ENCODE peak calls at places on chromosomes 7 and 10, in eight cellular contexts. One of them, this sample, is unnamed.

GRCh38 chr10:35369049-35369760 is 32.9 kb downstream of the CCNY start:
- DNase-seq in fibroblast of mammary gland: no peak
- DNase-seq in mesendoderm: no peak
- DNase-seq in AG09309: no peak
- DNase-seq in fibroblast of pulmonary artery: no peak
- DNase-seq in AG04449: peak; percentile 26
- DNase-seq in upper lobe of left lung: no peak
- DNase-seq in endothelial cell of umbilical vein: peak; percentile 46
- DNase-seq in this sample: no peak

GRCh38 chr7:23356726-23357125 is 57.6 kb downstream of the MALSU1 start:
- DNase-seq in fibroblast of mammary gland: peak; percentile 46
- DNase-seq in mesendoderm: no peak
- DNase-seq in AG09309: no peak
- DNase-seq in fibroblast of pulmonary artery: peak; percentile 48
- DNase-seq in AG04449: no peak
- DNase-seq in upper lobe of left lung: no peak
- DNase-seq in endothelial cell of umbilical vein: no peak
- DNase-seq in this sample: no peak

GRCh38 chr7:134885967-134886352 is 100.3 kb upstream of the AGBL3 start:
- DNase-seq in fibroblast of mammary gland: peak; percentile 93
- DNase-seq in mesendoderm: peak; percentile 55
- DNase-seq in AG09309: no peak
- DNase-seq in fibroblast of pulmonary artery: peak; percentile 93
- DNase-seq in AG04449: no peak
- DNase-seq in upper lobe of left lung: no peak
- DNase-seq in endothelial cell of umbilical vein: no peak
- DNase-seq in this sample: no peak

GRCh38 chr10:112949875-112950507 is at the start of gene TCF7L2:
- DNase-seq in fibroblast of mammary gland: peak; percentile 95
- DNase-seq in mesendoderm: peak; percentile 100
- DNase-seq in AG09309: peak; percentile 81
- DNase-seq in fibroblast of pulmonary artery: peak; percentile 97
- DNase-seq in AG04449: no peak
- DNase-seq in upper lobe of left lung: peak; percentile 95
- DNase-seq in endothelial cell of umbilical vein: peak; percentile 97
- DNase-seq in this sample: peak; percentile 97

GRCh38 chr7:100759357-100760171 is 26.2 kb downstream of the ZAN start:
- DNase-seq in fibroblast of mammary gland: no peak
- DNase-seq in mesendoderm: no peak
- DNase-seq in AG09309: no peak
- DNase-seq in fibroblast of pulmonary artery: no peak
- DNase-seq in AG04449: no peak
- DNase-seq in upper lobe of left lung: no peak
- DNase-seq in endothelial cell of umbilical vein: no peak
- DNase-seq in this sample: no peak

GRCh38 chr7:44103941-44104879 is at the start of gene AEBP1:
- DNase-seq in fibroblast of mammary gland: peak; percentile 38
- DNase-seq in mesendoderm: peak; percentile 64
- DNase-seq in AG09309: no peak
- DNase-seq in fibroblast of pulmonary artery: peak; percentile 37
- DNase-seq in AG04449: no peak
- DNase-seq in upper lobe of left lung: peak; percentile 88
- DNase-seq in endothelial cell of umbilical vein: peak; percentile 17
- DNase-seq in this sample: peak; percentile 64

GRCh38 chr7:152177696-152178404 is 152.4 kb downstream of the GALNT11 start:
- DNase-seq in fibroblast of mammary gland: no peak
- DNase-seq in mesendoderm: no peak
- DNase-seq in AG09309: no peak
- DNase-seq in fibroblast of pulmonary artery: peak; percentile 17
- DNase-seq in AG04449: no peak
- DNase-seq in upper lobe of left lung: no peak
- DNase-seq in endothelial cell of umbilical vein: peak; percentile 8
- DNase-seq in this sample: no peak

GRCh38 chr7:112930787-112931186 is 140.6 kb upstream of the TMEM168 start:
- DNase-seq in fibroblast of mammary gland: peak; percentile 85
- DNase-seq in mesendoderm: no peak
- DNase-seq in AG09309: peak; percentile 79
- DNase-seq in fibroblast of pulmonary artery: peak; percentile 75
- DNase-seq in AG04449: peak; percentile 50
- DNase-seq in upper lobe of left lung: no peak
- DNase-seq in endothelial cell of umbilical vein: no peak
- DNase-seq in this sample: no peak

GRCh38 chr7:5766321-5766761 is 15.1 kb downstream of the RNF216 start:
- DNase-seq in fibroblast of mammary gland: peak; percentile 54
- DNase-seq in mesendoderm: no peak
- DNase-seq in AG09309: no peak
- DNase-seq in fibroblast of pulmonary artery: peak; percentile 49
- DNase-seq in AG04449: peak; percentile 37
- DNase-seq in upper lobe of left lung: no peak
- DNase-seq in endothelial cell of umbilical vein: peak; percentile 11
- DNase-seq in this sample: no peak

GRCh38 chr10:109966961-109967738 is 40.6 kb upstream of the ADD3 start:
- DNase-seq in fibroblast of mammary gland: peak; percentile 63
- DNase-seq in mesendoderm: peak; percentile 47
- DNase-seq in AG09309: no peak
- DNase-seq in fibroblast of pulmonary artery: peak; percentile 88
- DNase-seq in AG04449: no peak
- DNase-seq in upper lobe of left lung: no peak
- DNase-seq in endothelial cell of umbilical vein: peak; percentile 87
- DNase-seq in this sample: no peak
- H3K4me3 ChIP-seq in fibroblast of mammary gland: no peak overlapping the region
- H3K4me3 ChIP-seq in mesendoderm: no peak overlapping the region
- H3K4me3 ChIP-seq in AG09309: no peak overlapping the region
- H3K4me3 ChIP-seq in fibroblast of pulmonary artery: peak overlapping the region; percentile 6
- H3K4me3 ChIP-seq in AG04449: peak overlapping the region; percentile 7
- H3K4me3 ChIP-seq in upper lobe of left lung: no peak overlapping the region
- H3K4me3 ChIP-seq in endothelial cell of umbilical vein: no peak overlapping the region
- H3K4me3 ChIP-seq in this sample: no peak overlapping the region

GRCh38 chr7:128201690-128202085 is 39.4 kb upstream of the LEP start:
- DNase-seq in fibroblast of mammary gland: no peak
- DNase-seq in mesendoderm: no peak
- DNase-seq in AG09309: no peak
- DNase-seq in fibroblast of pulmonary artery: no peak
- DNase-seq in AG04449: no peak
- DNase-seq in upper lobe of left lung: no peak
- DNase-seq in endothelial cell of umbilical vein: no peak
- DNase-seq in this sample: no peak

GRCh38 chr7:128203710-128204214 is 37.3 kb upstream of the LEP start:
- DNase-seq in fibroblast of mammary gland: peak; percentile 59
- DNase-seq in mesendoderm: no peak
- DNase-seq in AG09309: peak; percentile 11
- DNase-seq in fibroblast of pulmonary artery: peak; percentile 25
- DNase-seq in AG04449: no peak
- DNase-seq in upper lobe of left lung: no peak
- DNase-seq in endothelial cell of umbilical vein: no peak
- DNase-seq in this sample: no peak

GRCh38 chr7:128204455-128204854 is 36.6 kb upstream of the LEP start:
- DNase-seq in fibroblast of mammary gland: no peak
- DNase-seq in mesendoderm: no peak
- DNase-seq in AG09309: no peak
- DNase-seq in fibroblast of pulmonary artery: no peak
- DNase-seq in AG04449: no peak
- DNase-seq in upper lobe of left lung: no peak
- DNase-seq in endothelial cell of umbilical vein: no peak
- DNase-seq in this sample: no peak

GRCh38 chr7:128202287-128202957 is 38.7 kb upstream of the LEP start:
- DNase-seq in fibroblast of mammary gland: no peak
- DNase-seq in mesendoderm: no peak
- DNase-seq in AG09309: no peak
- DNase-seq in fibroblast of pulmonary artery: no peak
- DNase-seq in AG04449: no peak
- DNase-seq in upper lobe of left lung: no peak
- DNase-seq in endothelial cell of umbilical vein: no peak
- DNase-seq in this sample: no peak

GRCh38 chr7:128203047-128203491 is 38.0 kb upstream of the LEP start:
- DNase-seq in fibroblast of mammary gland: no peak
- DNase-seq in mesendoderm: no peak
- DNase-seq in AG09309: no peak
- DNase-seq in fibroblast of pulmonary artery: no peak
- DNase-seq in AG04449: no peak
- DNase-seq in upper lobe of left lung: no peak
- DNase-seq in endothelial cell of umbilical vein: no peak
- DNase-seq in this sample: no peak
- H3K4me3 ChIP-seq in fibroblast of mammary gland: no peak overlapping the region
- H3K4me3 ChIP-seq in mesendoderm: no peak overlapping the region
- H3K4me3 ChIP-seq in AG09309: no peak overlapping the region
- H3K4me3 ChIP-seq in fibroblast of pulmonary artery: no peak overlapping the region
- H3K4me3 ChIP-seq in AG04449: no peak overlapping the region
- H3K4me3 ChIP-seq in upper lobe of left lung: no peak overlapping the region
- H3K4me3 ChIP-seq in endothelial cell of umbilical vein: no peak overlapping the region
- H3K4me3 ChIP-seq in this sample: no peak overlapping the region

DNA sequence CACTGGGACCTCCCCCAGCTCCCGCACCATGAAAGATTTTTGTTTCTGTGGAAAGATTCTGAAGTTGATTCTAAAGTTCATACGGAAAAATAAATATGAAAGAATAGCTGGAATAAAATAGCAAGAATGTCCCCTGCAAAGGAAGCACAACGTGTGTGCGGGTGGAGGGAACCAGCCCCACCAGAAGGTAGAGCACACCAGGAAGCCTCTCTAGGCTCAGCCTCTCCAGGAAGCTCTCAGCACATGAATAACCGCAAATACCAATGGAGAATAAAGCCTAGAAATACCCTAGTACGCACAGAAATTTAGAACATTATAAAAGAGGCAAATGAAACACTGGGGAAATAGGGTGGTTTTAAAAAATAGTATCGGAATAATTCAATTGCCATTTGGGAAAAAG is 24.6 kb upstream of the FAM170B start:
- DNase-seq in fibroblast of mammary gland: no peak
- DNase-seq in mesendoderm: no peak
- DNase-seq in AG09309: no peak
- DNase-seq in fibroblast of pulmonary artery: no peak
- DNase-seq in AG04449: no peak
- DNase-seq in upper lobe of left lung: no peak
- DNase-seq in endothelial cell of umbilical vein: no peak
- DNase-seq in this sample: no peak
- H3K4me3 ChIP-seq in fibroblast of mammary gland: no peak overlapping the region
- H3K4me3 ChIP-seq in mesendoderm: no peak overlapping the region
- H3K4me3 ChIP-seq in AG09309: no peak overlapping the region
- H3K4me3 ChIP-seq in fibroblast of pulmonary artery: no peak overlapping the region
- H3K4me3 ChIP-seq in AG04449: no peak overlapping the region
- H3K4me3 ChIP-seq in upper lobe of left lung: no peak overlapping the region
- H3K4me3 ChIP-seq in endothelial cell of umbilical vein: no peak overlapping the region
- H3K4me3 ChIP-seq in this sample: no peak overlapping the region

GRCh38 chr10:30425336-30426075 is 8.5 kb upstream of the MAP3K8 start:
- DNase-seq in fibroblast of mammary gland: no peak
- DNase-seq in mesendoderm: no peak
- DNase-seq in AG09309: no peak
- DNase-seq in fibroblast of pulmonary artery: no peak
- DNase-seq in AG04449: no peak
- DNase-seq in upper lobe of left lung: no peak
- DNase-seq in endothelial cell of umbilical vein: no peak
- DNase-seq in this sample: no peak

GRCh38 chr10:30420774-30421173 is 13.2 kb upstream of the MAP3K8 start:
- DNase-seq in fibroblast of mammary gland: no peak
- DNase-seq in mesendoderm: no peak
- DNase-seq in AG09309: no peak
- DNase-seq in fibroblast of pulmonary artery: no peak
- DNase-seq in AG04449: no peak
- DNase-seq in upper lobe of left lung: no peak
- DNase-seq in endothelial cell of umbilical vein: no peak
- DNase-seq in this sample: no peak

GRCh38 chr10:30420266-30420665 is 13.7 kb upstream of the MAP3K8 start:
- DNase-seq in fibroblast of mammary gland: no peak
- DNase-seq in mesendoderm: no peak
- DNase-seq in AG09309: no peak
- DNase-seq in fibroblast of pulmonary artery: no peak
- DNase-seq in AG04449: no peak
- DNase-seq in upper lobe of left lung: no peak
- DNase-seq in endothelial cell of umbilical vein: no peak
- DNase-seq in this sample: no peak

GRCh38 chr10:30422296-30422695 is 11.7 kb upstream of the MAP3K8 start:
- DNase-seq in fibroblast of mammary gland: no peak
- DNase-seq in mesendoderm: no peak
- DNase-seq in AG09309: no peak
- DNase-seq in fibroblast of pulmonary artery: no peak
- DNase-seq in AG04449: no peak
- DNase-seq in upper lobe of left lung: no peak
- DNase-seq in endothelial cell of umbilical vein: no peak
- DNase-seq in this sample: no peak

GRCh38 chr10:30422981-30423654 is 10.9 kb upstream of the MAP3K8 start:
- DNase-seq in fibroblast of mammary gland: peak; percentile 31
- DNase-seq in mesendoderm: peak; percentile 98
- DNase-seq in AG09309: no peak
- DNase-seq in fibroblast of pulmonary artery: peak; percentile 84
- DNase-seq in AG04449: no peak
- DNase-seq in upper lobe of left lung: no peak
- DNase-seq in endothelial cell of umbilical vein: peak; percentile 46
- DNase-seq in this sample: peak; percentile 80
- H3K4me3 ChIP-seq in fibroblast of mammary gland: no peak overlapping the region
- H3K4me3 ChIP-seq in mesendoderm: no peak overlapping the region
- H3K4me3 ChIP-seq in AG09309: no peak overlapping the region
- H3K4me3 ChIP-seq in fibroblast of pulmonary artery: no peak overlapping the region
- H3K4me3 ChIP-seq in AG04449: no peak overlapping the region
- H3K4me3 ChIP-seq in upper lobe of left lung: no peak overlapping the region
- H3K4me3 ChIP-seq in endothelial cell of umbilical vein: no peak overlapping the region
- H3K4me3 ChIP-seq in this sample: no peak overlapping the region

DNA sequence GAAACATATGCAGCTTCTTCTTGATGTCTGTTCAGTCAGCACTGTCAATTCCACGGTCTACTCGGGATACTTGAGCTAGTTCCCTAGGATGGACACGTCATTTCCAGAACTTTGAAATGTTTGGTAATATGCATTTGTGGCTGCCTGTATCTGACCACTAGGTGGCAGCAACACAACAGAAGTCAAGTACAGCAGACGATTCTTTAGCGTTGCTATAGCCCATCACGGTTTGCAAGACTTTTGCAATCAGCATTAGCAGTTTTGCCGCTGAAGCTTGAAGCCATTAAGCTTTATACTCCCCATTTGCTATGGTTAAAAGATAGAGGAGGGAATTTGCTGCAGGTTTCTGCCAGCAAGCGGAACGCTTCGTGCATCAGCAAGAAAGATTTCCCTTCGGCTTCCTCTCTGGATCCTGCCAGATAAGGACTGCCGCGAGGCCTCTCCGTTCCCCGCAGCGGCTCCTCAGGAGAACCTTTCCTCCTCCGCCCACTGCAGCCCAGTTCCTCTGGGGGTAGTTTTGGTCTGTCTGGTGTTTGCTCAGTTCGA is 63.5 kb downstream of the ABCC2 start:
- DNase-seq in fibroblast of mammary gland: peak; percentile 97
- DNase-seq in mesendoderm: peak; percentile 91
- DNase-seq in AG09309: peak; percentile 91
- DNase-seq in fibroblast of pulmonary artery: peak; percentile 98
- DNase-seq in AG04449: peak; percentile 83
- DNase-seq in upper lobe of left lung: peak; percentile 34
- DNase-seq in endothelial cell of umbilical vein: peak; percentile 94
- DNase-seq in this sample: no peak
- H3K4me3 ChIP-seq in fibroblast of mammary gland: no peak overlapping the region
- H3K4me3 ChIP-seq in mesendoderm: no peak overlapping the region
- H3K4me3 ChIP-seq in AG09309: no peak overlapping the region
- H3K4me3 ChIP-seq in fibroblast of pulmonary artery: peak overlapping the region; percentile 30
- H3K4me3 ChIP-seq in AG04449: no peak overlapping the region
- H3K4me3 ChIP-seq in upper lobe of left lung: peak overlapping the region; percentile 34
- H3K4me3 ChIP-seq in endothelial cell of umbilical vein: no peak overlapping the region
- H3K4me3 ChIP-seq in this sample: peak overlapping the region; percentile 37